ENCODE peak calls at places on chromosome 16, in ten cellular contexts. O, Z, T, D, W, N, X, V, Y and M are unnamed samples. For H3K36me3, the result is how much of the 10 kb centered on the place peaks cover.

GRCh38 chr16:7268182-7268581 is 64.5 kb upstream of the RBFOX1 start:
- DNase-seq in O (no peak), Z (peak), T (peak), D (no peak), W (no peak), N (peak), X (no peak), V (peak), Y (peak), M (no peak)

GRCh38 chr16:86961133-86961720 is 356.0 kb downstream of the C16orf95 start:
- DNase-seq in O (no peak), Z (no peak), T (no peak), D (no peak), W (no peak), N (peak), X (peak), V (no peak), Y (no peak), M (no peak)

GRCh38 chr16:13070268-13070667 is 168.9 kb downstream of the SHISA9 start:
- DNase-seq in O (no peak), Z (no peak), T (no peak), D (no peak), W (no peak), N (no peak), X (no peak), V (peak), Y (peak), M (peak)

GRCh38 chr16:67814567-67814966 is 7.9 kb downstream of the TSNAXIP1 start:
- DNase-seq in O (no peak), Z (no peak), T (no peak), D (no peak), W (no peak), N (no peak), X (no peak), V (no peak), Y (no peak), M (no peak)

GRCh38 chr16:2206780-2207433 is 1.7 kb downstream of the MLST8 start:
- DNase-seq in O (no peak), Z (no peak), T (no peak), D (no peak), W (no peak), N (no peak), X (no peak), V (no peak), Y (no peak), M (peak)

GRCh38 chr16:89048087-89048729 is 45.4 kb upstream of the ACSF3 start:
- DNase-seq in O (no peak), Z (no peak), T (no peak), D (no peak), W (no peak), N (no peak), X (no peak), V (no peak), Y (peak), M (no peak)

GRCh38 chr16:84700518-84701277 is 898 bp downstream of the USP10 start:
- DNase-seq in O (peak), Z (peak), T (no peak), D (peak), W (peak), N (peak), X (peak), V (no peak), Y (no peak), M (no peak)

GRCh38 chr16:88505405-88506082 is 52.5 kb downstream of the ZFPM1 start:
- DNase-seq in O (peak), Z (no peak), T (peak), D (no peak), W (peak), N (peak), X (no peak), V (peak), Y (peak), M (peak)

GRCh38 chr16:5523794-5524193 is 426.2 kb upstream of the EEF2KMT start:
- DNase-seq in O (no peak), Z (no peak), T (no peak), D (no peak), W (no peak), N (no peak), X (no peak), V (peak), Y (peak), M (no peak)

GRCh38 chr16:86910146-86910805 is 331.9 kb downstream of the FOXL1 start:
- DNase-seq in O (no peak), Z (no peak), T (no peak), D (no peak), W (no peak), N (no peak), X (no peak), V (no peak), Y (no peak), M (no peak)

GRCh38 chr16:11232852-11233726 is 22.9 kb downstream of the SOCS1 start:
- DNase-seq in O (peak), Z (peak), T (no peak), D (no peak), W (peak), N (no peak), X (no peak), V (no peak), Y (peak), M (peak)

GRCh38 chr16:69672315-69672997 is 53.9 kb downstream of the NQO1 start:
- DNase-seq in O (no peak), Z (no peak), T (no peak), D (no peak), W (no peak), N (no peak), X (no peak), V (no peak), Y (no peak), M (no peak)

GRCh38 chr16:4298761-4299522 is 16.9 kb upstream of the GLIS2 start:
- DNase-seq in O (no peak), Z (peak), T (no peak), D (peak), W (no peak), N (peak), X (peak), V (peak), Y (peak), M (peak)

GRCh38 chr16:4021070-4021779 is 95.0 kb downstream of the ADCY9 start:
- DNase-seq in O (no peak), Z (no peak), T (peak), D (no peak), W (no peak), N (peak), X (no peak), V (no peak), Y (no peak), M (no peak)

GRCh38 chr16:66923247-66923851 is 2.0 kb downstream of the RRAD start:
- DNase-seq in O (no peak), Z (peak), T (no peak), D (no peak), W (no peak), N (no peak), X (no peak), V (no peak), Y (peak), M (no peak)

GRCh38 chr16:3259097-3259496 is 2.7 kb upstream of the MEFV start:
- DNase-seq in O (no peak), Z (peak), T (peak), D (no peak), W (no peak), N (peak), X (no peak), V (no peak), Y (no peak), M (no peak)

GRCh38 chr16:28096974-28097373 is 33.5 kb upstream of the GSG1L start:
- DNase-seq in O (no peak), Z (no peak), T (no peak), D (no peak), W (no peak), N (peak), X (no peak), V (no peak), Y (peak), M (no peak)
- H3K36me3 ChIP-seq in O (half or more), Z (under half), T (under half), D (under half), W (under half), N (under half), X (under half), V (half or more), Y (under half), M (under half)

GRCh38 chr16:28179354-28179753 is 32.4 kb downstream of the XPO6 start:
- DNase-seq in O (no peak), Z (no peak), T (no peak), D (no peak), W (no peak), N (no peak), X (no peak), V (no peak), Y (no peak), M (no peak)
- H3K36me3 ChIP-seq in O (under half), Z (under half), T (under half), D (under half), W (under half), N (under half), X (under half), V (half or more), Y (under half), M (under half)

DNA sequence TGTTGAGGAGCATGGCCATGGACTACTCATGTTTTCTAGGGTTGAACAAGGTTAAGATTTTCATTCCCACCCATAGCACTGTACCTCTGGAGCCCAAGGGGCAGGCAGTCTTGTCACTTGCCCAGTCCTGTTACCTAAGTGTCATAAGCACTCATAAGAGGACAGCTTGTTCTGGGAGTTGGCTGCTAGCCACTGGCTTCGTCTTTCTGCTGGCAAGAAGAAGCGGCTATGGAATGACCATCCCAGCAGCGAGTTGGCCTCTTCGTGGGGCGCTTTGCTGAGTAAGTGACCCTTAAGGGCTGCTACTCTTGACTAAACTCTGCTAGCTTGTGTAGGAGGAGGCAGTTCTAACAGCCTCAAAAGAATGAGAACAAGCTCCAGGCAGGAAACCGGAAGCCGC is 7.4 kb downstream of the UBFD1 start:
- DNase-seq in O (no peak), Z (peak), T (no peak), D (no peak), W (no peak), N (no peak), X (no peak), V (no peak), Y (no peak), M (no peak)
- H3K36me3 ChIP-seq in O (half or more), Z (under half), T (half or more), D (under half), W (half or more), N (half or more), X (under half), V (half or more), Y (under half), M (half or more)

GRCh38 chr16:85778873-85779272 is 20.5 kb downstream of the EMC8 start:
- DNase-seq in O (no peak), Z (no peak), T (no peak), D (peak), W (no peak), N (no peak), X (no peak), V (no peak), Y (no peak), M (no peak)
- H3K36me3 ChIP-seq in O (under half), Z (under half), T (under half), D (under half), W (under half), N (under half), X (under half), V (half or more), Y (under half), M (half or more)

DNA sequence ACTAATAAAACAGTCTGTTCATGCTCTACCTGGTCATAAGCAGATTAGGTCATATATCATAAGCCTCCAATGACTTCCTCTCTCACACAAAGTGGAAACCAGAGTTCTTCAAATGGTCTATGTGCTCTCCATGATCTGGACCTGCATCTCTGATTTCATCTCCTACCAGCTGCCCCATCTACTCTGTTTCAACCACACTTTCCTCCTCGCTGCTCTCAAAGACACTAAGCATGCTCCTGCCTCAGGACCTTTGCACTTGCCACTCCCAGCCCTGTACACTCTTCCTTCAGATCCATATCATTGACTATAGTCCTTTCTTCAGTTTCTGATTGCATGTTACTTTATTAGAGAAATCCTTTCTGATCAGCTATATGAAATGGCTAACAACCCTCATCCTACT is 196.8 kb downstream of the PHKB start:
- DNase-seq in O (no peak), Z (no peak), T (no peak), D (no peak), W (no peak), N (no peak), X (no peak), V (no peak), Y (no peak), M (no peak)
- H3K36me3 ChIP-seq in O (half or more), Z (under half), T (under half), D (under half), W (under half), N (under half), X (under half), V (under half), Y (under half), M (under half)

DNA sequence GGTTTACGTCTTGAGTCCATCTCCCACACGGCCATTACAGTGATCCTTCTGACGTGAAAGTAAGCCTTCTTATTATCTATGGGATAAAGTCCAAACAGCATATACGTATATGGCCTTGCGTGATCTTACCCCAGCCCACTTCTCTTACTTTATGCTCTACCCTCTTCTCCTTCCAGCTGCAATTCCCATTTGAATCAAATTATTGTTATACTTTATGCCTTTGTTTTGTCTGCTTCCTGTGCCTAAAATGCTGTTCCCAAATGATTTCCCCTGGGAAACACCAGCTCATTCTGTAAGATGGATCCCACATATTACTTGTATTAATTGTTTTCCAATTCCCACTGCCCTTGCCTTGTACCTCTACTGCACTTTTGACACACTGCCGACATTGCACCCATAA is 11.2 kb downstream of the UQCRC2 start:
- DNase-seq in O (no peak), Z (no peak), T (no peak), D (no peak), W (no peak), N (no peak), X (no peak), V (no peak), Y (no peak), M (no peak)
- H3K36me3 ChIP-seq in O (half or more), Z (under half), T (half or more), D (under half), W (half or more), N (half or more), X (under half), V (half or more), Y (under half), M (half or more)

DNA sequence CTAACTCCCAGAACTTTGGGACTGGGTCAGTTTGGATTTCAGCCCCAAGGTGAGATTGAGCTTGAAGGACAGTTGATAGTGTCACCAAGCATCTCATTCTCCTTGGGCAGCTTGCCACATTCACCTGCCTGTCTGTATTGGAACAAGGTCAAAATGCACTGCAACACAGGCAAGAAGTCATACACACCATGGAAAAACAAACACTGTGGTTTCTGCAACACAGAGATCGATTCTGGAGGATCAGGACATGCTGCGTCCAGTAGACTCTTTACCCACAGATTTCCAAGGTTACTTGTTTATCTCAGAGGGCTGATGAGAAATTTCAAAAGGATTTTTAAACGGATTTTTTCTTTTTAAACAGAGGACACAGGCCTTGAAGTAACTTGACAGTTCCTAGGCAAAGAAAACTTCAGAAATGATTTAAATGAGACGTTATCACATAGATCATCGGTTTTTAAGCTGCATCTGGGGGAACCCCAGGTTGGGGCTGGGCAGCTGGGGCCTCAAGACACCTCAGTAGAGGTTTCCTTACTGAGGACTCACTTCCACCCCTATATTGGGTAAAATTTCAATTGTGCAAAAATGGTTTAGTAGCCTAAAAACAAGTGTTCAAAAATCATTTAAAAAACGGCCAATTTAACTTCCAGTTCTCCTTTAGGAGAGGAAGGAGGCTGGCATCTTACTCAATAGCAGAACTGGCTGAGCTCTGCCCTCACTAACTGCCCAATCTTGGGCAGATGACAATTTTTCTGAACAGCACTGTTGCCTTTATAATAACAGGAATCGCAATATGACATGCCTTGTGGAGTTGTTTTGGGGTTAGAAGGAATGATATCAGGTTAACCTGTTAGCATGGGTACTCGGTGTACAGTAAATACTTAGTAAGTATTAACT is 299.3 kb downstream of the XYLT1 start:
- DNase-seq in O (no peak), Z (no peak), T (peak), D (no peak), W (no peak), N (no peak), X (no peak), V (no peak), Y (no peak), M (peak)
- H3K36me3 ChIP-seq in O (under half), Z (under half), T (under half), D (under half), W (under half), N (under half), X (under half), V (under half), Y (under half), M (under half)

GRCh38 chr16:56478228-56479049 is 27.1 kb downstream of the OGFOD1 start:
- DNase-seq in O (no peak), Z (no peak), T (no peak), D (no peak), W (no peak), N (no peak), X (peak), V (no peak), Y (no peak), M (no peak)

GRCh38 chr16:56477096-56477878 is 25.9 kb downstream of the OGFOD1 start:
- DNase-seq in O (no peak), Z (no peak), T (peak), D (peak), W (no peak), N (peak), X (peak), V (no peak), Y (no peak), M (no peak)

GRCh38 chr16:56470666-56471065 is 19.3 kb downstream of the OGFOD1 start:
- DNase-seq in O (no peak), Z (no peak), T (no peak), D (no peak), W (no peak), N (no peak), X (no peak), V (no peak), Y (no peak), M (no peak)

GRCh38 chr16:56479469-56479868 is 28.1 kb downstream of the OGFOD1 start:
- DNase-seq in O (no peak), Z (no peak), T (no peak), D (no peak), W (no peak), N (no peak), X (no peak), V (no peak), Y (no peak), M (no peak)

GRCh38 chr16:56475226-56475625 is 23.9 kb downstream of the OGFOD1 start:
- DNase-seq in O (no peak), Z (no peak), T (no peak), D (no peak), W (no peak), N (no peak), X (no peak), V (no peak), Y (peak), M (no peak)
- H3K36me3 ChIP-seq in O (half or more), Z (under half), T (under half), D (under half), W (under half), N (half or more), X (under half), V (half or more), Y (under half), M (half or more)

GRCh38 chr16:31182391-31182790 is 2.5 kb downstream of the FUS start:
- DNase-seq in O (no peak), Z (no peak), T (no peak), D (no peak), W (no peak), N (peak), X (no peak), V (no peak), Y (no peak), M (no peak)
- H3K36me3 ChIP-seq in O (half or more), Z (under half), T (under half), D (under half), W (under half), N (half or more), X (under half), V (half or more), Y (under half), M (under half)